ENCODE peak calls at places on chromosome 18, in seven cellular contexts. M is activated gamma-delta T cell treated with Interleukin-2 at 50 U/mL for 16 hours, X is breast epithelium, C is OCI-LY7, W is KBM-7, B is DMS79, G is mesothelial cell of epicardium. V is an unnamed sample.

GRCh38 chr18:12657048-12657848 is 659 bp downstream of the SPIRE1 start:
- DNase-seq in C (no peak), G (peak), B (no peak), M (peak), W (peak), X (no peak), V (peak)

GRCh38 chr18:32289480-32290075 is 99.7 kb downstream of the MEP1B start:
- DNase-seq in G (no peak), M (no peak), B (no peak), W (peak), C (peak), X (no peak), V (no peak)

GRCh38 chr18:43751203-43751602 is 473.9 kb upstream of the SYT4 start:
- DNase-seq in B (no peak), G (no peak), X (no peak), M (no peak), C (no peak), W (no peak), V (no peak)

GRCh38 chr18:46649071-46649862 is 7.8 kb downstream of the LOXHD1 start:
- DNase-seq in G (no peak), W (no peak), C (no peak), M (no peak), B (no peak), X (no peak), V (no peak)

GRCh38 chr18:10035306-10035991 is 121.6 kb downstream of the VAPA start:
- DNase-seq in B (peak), C (no peak), X (no peak), W (no peak), G (no peak), M (no peak), V (no peak)

GRCh38 chr18:321839-322467 is 54.1 kb upstream of the THOC1 start:
- DNase-seq in C (no peak), G (no peak), B (no peak), W (no peak), M (no peak), X (no peak), V (no peak)

GRCh38 chr18:10497350-10497749 is 28.5 kb upstream of the NAPG start:
- DNase-seq in G (no peak), M (no peak), C (no peak), W (no peak), X (no peak), B (no peak), V (no peak)

GRCh38 chr18:48000701-48001100 is 70.2 kb upstream of the SMAD2 start:
- DNase-seq in B (no peak), X (no peak), M (no peak), C (no peak), W (no peak), G (no peak), V (no peak)

GRCh38 chr18:3877678-3878077 is 427.7 kb downstream of the TGIF1 start:
- DNase-seq in G (no peak), M (no peak), W (no peak), X (no peak), B (no peak), C (no peak), V (no peak)

GRCh38 chr18:47204908-47205522 is 28.9 kb upstream of the IER3IP1 start:
- DNase-seq in B (no peak), C (peak), M (peak), W (peak), X (no peak), G (no peak), V (no peak)

GRCh38 chr18:13376841-13377351 is 158.3 kb downstream of the LDLRAD4 start:
- DNase-seq in B (no peak), X (no peak), W (no peak), M (peak), C (peak), G (no peak), V (peak)

V was measured in type B pancreatic cell.